ENCODE peak calls at places on chromosomes 5 and 9, in seven cellular contexts. H, Y, B, M, P, K and O are unnamed samples.

GRCh38 chr5:10555134-10555733 is 8.6 kb upstream of the ANKRD33B start:
- DNase-seq in H (peak; percentile 58), Y (peak; percentile 77), B (peak; percentile 71), M (peak; percentile 73), P (no peak), K (peak; percentile 82), O (peak; percentile 52)

GRCh38 chr5:54794437-54794970 is 190.9 kb downstream of the ESM1 start:
- DNase-seq in H (no peak), Y (no peak), B (no peak), M (no peak), P (no peak), K (no peak), O (no peak)

GRCh38 chr5:67381240-67381875 is 184.8 kb upstream of the CD180 start:
- DNase-seq in H (peak; percentile 98), Y (no peak), B (no peak), M (no peak), P (no peak), K (no peak), O (no peak)

GRCh38 chr5:112247930-112248329 is 171.1 kb downstream of the EPB41L4A start:
- DNase-seq in H (no peak), Y (no peak), B (no peak), M (no peak), P (no peak), K (no peak), O (no peak)

GRCh38 chr5:91794455-91794854 is 411.3 kb upstream of the ARRDC3 start:
- DNase-seq in H (no peak), Y (no peak), B (no peak), M (no peak), P (no peak), K (no peak), O (no peak)

GRCh38 chr9:77708416-77708815 is 60.3 kb upstream of the GNA14 start:
- DNase-seq in H (no peak), Y (no peak), B (no peak), M (no peak), P (no peak), K (peak; percentile 66), O (no peak)

GRCh38 chr9:109557481-109557880 is 59.4 kb upstream of the PTPN3 start:
- DNase-seq in H (no peak), Y (no peak), B (no peak), M (no peak), P (no peak), K (no peak), O (no peak)

GRCh38 chr9:94097788-94098413 is 13.6 kb downstream of the PTPDC1 start:
- DNase-seq in H (no peak), Y (peak; percentile 88), B (no peak), M (peak; percentile 38), P (no peak), K (peak; percentile 61), O (no peak)

GRCh38 chr5:6714221-6715041 is 1.2 kb downstream of the TENT4A start:
- DNase-seq in H (peak; percentile 33), Y (peak; percentile 69), B (peak; percentile 52), M (no peak), P (no peak), K (no peak), O (no peak)

GRCh38 chr5:74581988-74582365 is 58.6 kb downstream of the ENC1 start:
- DNase-seq in H (no peak), Y (no peak), B (no peak), M (no peak), P (no peak), K (no peak), O (no peak)

GRCh38 chr5:163789870-163790269 is 284.5 kb downstream of the MAT2B start:
- DNase-seq in H (no peak), Y (no peak), B (no peak), M (no peak), P (no peak), K (no peak), O (no peak)